ENCODE peak calls at places on chromosomes 13 and 19, in nine cellular contexts. A is H9, V is HFFc6, T is lung, F is vagina, D is choroid plexus epithelial cell, H is thoracic aorta, R is cardiac muscle cell, X is endothelial cell. I is an unnamed sample.
A peak's percentile ranks its signal among the peaks of the same experiment; 100 is the strongest.

GRCh38 chr13:104086759-104087158 is 1020.5 kb upstream of the SLC10A2 start:
- DNase-seq in A (no peak), V (no peak), T (no peak), F (no peak), D (peak; percentile 19), H (no peak), R (peak; percentile 86), X (no peak), I (no peak)

GRCh38 chr13:44271915-44272341 is 101.7 kb upstream of the SERP2 start:
- DNase-seq in A (no peak), V (no peak), T (no peak), F (no peak), D (no peak), H (no peak), R (no peak), X (no peak), I (no peak)

GRCh38 chr13:113455384-113455783 is 2.1 kb upstream of the ADPRHL1 start:
- DNase-seq in A (no peak), V (no peak), T (no peak), F (no peak), D (no peak), H (no peak), R (no peak), X (no peak), I (peak; percentile 56)

GRCh38 chr19:3196064-3196932 is 10.6 kb downstream of the NCLN start:
- DNase-seq in A (no peak), V (no peak), T (no peak), F (no peak), D (no peak), H (no peak), R (no peak), X (no peak), I (no peak)

GRCh38 chr19:43636121-43636683 is 3.4 kb downstream of the CADM4 start:
- DNase-seq in A (peak; percentile 50), V (no peak), T (no peak), F (no peak), D (peak; percentile 15), H (no peak), R (no peak), X (no peak), I (no peak)

GRCh38 chr19:16447015-16447384 is 24.8 kb downstream of the EPS15L1 start:
- DNase-seq in A (no peak), V (peak; percentile 76), T (peak; percentile 71), F (no peak), D (peak; percentile 97), H (no peak), R (peak; percentile 96), X (no peak), I (peak; percentile 92)

GRCh38 chr19:7550987-7551761 is 15.7 kb downstream of the PNPLA6 start:
- DNase-seq in A (peak; percentile 98), V (no peak), T (peak; percentile 88), F (no peak), D (peak; percentile 85), H (no peak), R (peak; percentile 83), X (peak; percentile 79), I (no peak)

GRCh38 chr13:111335263-111335662 is 14.8 kb downstream of the TEX29 start:
- DNase-seq in A (peak; percentile 7), V (no peak), T (no peak), F (peak; percentile 49), D (no peak), H (no peak), R (no peak), X (no peak), I (peak; percentile 40)

GRCh38 chr19:45158503-45159026 is 2.2 kb downstream of the NKPD1 start:
- DNase-seq in A (no peak), V (no peak), T (no peak), F (no peak), D (no peak), H (no peak), R (no peak), X (no peak), I (no peak)

GRCh38 chr13:51805313-51805712 is 1.4 kb upstream of the DHRS12 start:
- DNase-seq in A (no peak), V (no peak), T (no peak), F (no peak), D (no peak), H (no peak), R (no peak), X (no peak), I (no peak)

GRCh38 chr13:37109080-37109678 is 3.7 kb upstream of the CSNK1A1L start:
- DNase-seq in A (no peak), V (peak; percentile 57), T (no peak), F (no peak), D (peak; percentile 79), H (no peak), R (peak; percentile 74), X (peak; percentile 30), I (no peak)

GRCh38 chr19:40312533-40312932 is 27.4 kb upstream of the AKT2 start:
- DNase-seq in A (peak; percentile 27), V (no peak), T (no peak), F (no peak), D (no peak), H (no peak), R (no peak), X (no peak), I (no peak)

GRCh38 chr19:19337120-19337519 is 16.5 kb downstream of the MAU2 start:
- DNase-seq in A (no peak), V (no peak), T (no peak), F (no peak), D (no peak), H (no peak), R (no peak), X (no peak), I (no peak)
- TF ChIP-seq CTCF in A (no peak), V (no peak), T (no peak), F (no peak), D (no peak), H (no peak), R (no peak), X (no peak), I (no peak)

GRCh38 chr13:28655566-28655965 is 3.4 kb upstream of the POMP start:
- DNase-seq in A (no peak), V (peak; percentile 66), T (no peak), F (no peak), D (peak; percentile 69), H (no peak), R (peak; percentile 46), X (no peak), I (no peak)

GRCh38 chr13:28658539-28658795 is 463 bp upstream of the POMP start:
- DNase-seq in A (no peak), V (no peak), T (no peak), F (no peak), D (peak; percentile 23), H (no peak), R (peak; percentile 24), X (no peak), I (no peak)

GRCh38 chr13:28657784-28658538 is 969 bp upstream of the POMP start:
- DNase-seq in A (no peak), V (peak; percentile 16), T (no peak), F (no peak), D (peak; percentile 60), H (no peak), R (peak; percentile 46), X (no peak), I (no peak)

GRCh38 chr13:28659611-28659970 is 661 bp downstream of the POMP start:
- DNase-seq in A (no peak), V (peak; percentile 48), T (no peak), F (no peak), D (peak; percentile 77), H (no peak), R (peak; percentile 72), X (no peak), I (no peak)

DNA sequence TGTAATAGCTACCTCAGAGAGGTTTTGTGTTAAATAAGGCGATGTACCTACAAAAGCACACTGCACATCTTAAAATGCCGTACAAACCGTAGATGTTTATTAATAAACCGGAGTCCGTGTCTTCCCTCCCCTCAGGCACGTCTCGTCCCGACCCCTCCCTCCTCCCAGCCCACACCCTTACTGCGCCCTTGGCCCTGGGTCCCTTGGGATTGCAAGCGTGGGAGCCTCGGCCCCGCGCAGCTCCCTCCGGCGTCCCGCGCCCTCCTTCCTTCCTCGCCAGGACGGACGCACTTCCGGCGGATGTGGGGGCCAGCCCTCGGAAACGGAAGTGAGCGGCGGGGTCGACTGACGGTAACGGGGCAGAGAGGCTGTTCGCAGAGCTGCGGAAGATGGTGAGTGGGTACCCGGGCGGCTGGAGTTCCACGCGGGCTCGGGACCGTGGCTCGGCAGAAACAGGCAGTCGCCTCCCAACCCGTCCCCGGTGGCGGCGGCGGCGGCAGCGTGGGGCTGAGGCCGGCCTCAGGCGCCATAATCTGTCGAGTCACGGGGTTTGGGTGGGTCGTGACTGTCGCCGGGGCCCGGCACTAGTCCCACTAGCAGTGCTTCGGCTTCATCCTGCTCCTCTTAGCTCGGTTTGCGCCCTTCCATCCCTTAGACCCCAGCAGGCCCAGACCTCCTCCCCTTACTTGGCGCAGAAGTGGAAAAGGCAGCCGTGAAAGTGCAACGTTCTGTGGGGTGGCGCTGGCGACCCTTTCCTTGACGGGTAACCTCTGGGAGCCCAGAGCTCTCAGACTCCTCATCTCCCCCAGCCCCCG is at the start of gene POMP:
- DNase-seq in A (peak; percentile 85), V (peak; percentile 84), T (peak; percentile 94), F (peak; percentile 93), D (peak; percentile 96), H (peak; percentile 81), R (peak; percentile 98), X (peak; percentile 83), I (peak; percentile 93)
- TF ChIP-seq CTCF in A (peak; percentile 11), V (no peak), T (no peak), F (no peak), D (peak; percentile 10), H (no peak), R (no peak), X (no peak), I (no peak)

DNA sequence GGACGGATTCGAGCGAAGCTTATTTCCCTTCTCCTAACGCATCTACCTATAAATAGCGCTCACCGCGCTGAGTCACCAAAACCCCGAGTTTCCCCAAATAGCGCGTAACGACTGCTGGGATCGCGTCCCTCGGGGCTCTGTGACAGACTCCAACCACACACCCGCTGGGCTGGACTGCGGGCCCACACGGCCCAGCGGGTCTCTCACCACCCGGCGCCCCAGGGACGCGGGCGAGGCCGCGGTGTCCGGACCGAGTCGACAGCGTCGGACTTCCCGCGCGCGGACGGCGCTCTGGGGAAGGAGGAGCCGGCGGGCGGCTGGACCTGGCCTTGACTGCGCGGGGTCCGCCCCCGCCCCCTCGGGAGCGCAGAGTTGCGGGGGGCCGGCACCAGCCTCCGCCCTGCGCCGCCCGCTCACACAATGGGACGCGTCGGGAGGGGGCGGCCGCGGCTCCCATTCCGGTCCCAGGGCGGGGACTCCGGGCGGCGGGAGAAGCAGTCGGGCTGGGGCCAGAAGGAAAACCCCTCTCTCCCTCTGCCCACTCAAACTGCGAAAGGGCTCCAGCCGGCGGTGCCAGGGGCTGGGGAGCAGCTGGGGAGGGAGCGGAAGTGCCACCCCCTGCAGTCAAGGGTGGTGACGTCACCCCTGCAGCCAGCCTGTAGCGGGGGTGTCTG is 108.8 kb downstream of the KCNRG start:
- DNase-seq in A (peak; percentile 88), V (peak; percentile 88), T (peak; percentile 96), F (peak; percentile 98), D (peak; percentile 98), H (peak; percentile 81), R (peak; percentile 76), X (peak; percentile 72), I (peak; percentile 94)
- TF ChIP-seq CTCF in A (no peak), V (peak; percentile 41), T (no peak), F (no peak), D (no peak), H (no peak), R (no peak), X (no peak), I (no peak)

DNA sequence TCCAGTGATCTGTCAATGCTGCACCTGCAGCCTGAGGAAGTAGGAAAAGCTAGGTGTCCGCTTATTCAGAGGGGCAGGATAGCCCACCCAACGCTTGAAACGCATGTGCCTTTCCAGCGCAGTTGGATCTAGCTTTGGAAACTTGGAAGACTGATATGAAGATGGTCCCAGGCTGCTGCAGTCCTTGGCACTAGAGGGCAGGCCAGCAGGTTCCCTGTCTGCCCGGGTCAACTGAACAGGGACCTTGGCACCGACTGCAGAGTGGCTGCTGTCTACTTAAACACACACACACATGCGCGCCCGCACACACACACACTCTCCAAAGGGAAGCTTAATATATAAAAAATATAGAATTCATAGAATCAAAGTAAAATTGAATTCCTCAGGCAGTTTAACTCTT is 100.0 kb downstream of the TSHZ3 start:
- DNase-seq in A (no peak), V (no peak), T (no peak), F (no peak), D (no peak), H (no peak), R (no peak), X (no peak), I (no peak)
- TF ChIP-seq CTCF in A (no peak), V (peak; percentile 27), T (no peak), F (no peak), D (peak; percentile 22), H (no peak), R (no peak), X (no peak), I (no peak)

I was measured in right atrium auricular region.